ENCODE peak calls at places on chromosomes 13 and 19, in four cellular contexts. O is upper lobe of right lung, Q is HL-60, I is fibroblast of villous mesenchyme. G is an unnamed sample.
A peak's percentile ranks its signal among the peaks of the same experiment; 100 is the strongest.

GRCh38 chr13:50645092-50645491 is 198.4 kb downstream of the DLEU7 start:
- DNase-seq in I (peak; percentile 23), Q (no peak), O (no peak), G (peak; percentile 80)

GRCh38 chr13:104315606-104316005 is 1249.4 kb upstream of the SLC10A2 start:
- DNase-seq in O (no peak), Q (no peak), I (peak; percentile 72), G (peak; percentile 98)

GRCh38 chr13:84076280-84076679 is 194.0 kb upstream of the SLITRK1 start:
- DNase-seq in Q (no peak), I (no peak), O (no peak), G (no peak)

GRCh38 chr13:59877933-59878332 is 285.8 kb downstream of the DIAPH3 start:
- DNase-seq in Q (no peak), O (no peak), I (no peak), G (peak; percentile 17)

GRCh38 chr13:33642374-33643065 is 175.4 kb upstream of the RFC3 start:
- DNase-seq in I (peak; percentile 99), Q (peak; percentile 67), O (no peak), G (peak; percentile 95)

GRCh38 chr19:43774103-43774939 is 6.5 kb downstream of the KCNN4 start:
- DNase-seq in O (peak; percentile 85), Q (no peak), I (peak; percentile 72), G (peak; percentile 74)

GRCh38 chr19:5934779-5935472 is 20.9 kb downstream of the CAPS start:
- DNase-seq in Q (no peak), O (no peak), I (peak; percentile 93), G (peak; percentile 64)

GRCh38 chr13:111511219-111511732 is 190.8 kb downstream of the TEX29 start:
- DNase-seq in O (no peak), I (no peak), Q (no peak), G (no peak)

GRCh38 chr13:63737418-63737817 is 2321.8 kb upstream of the PCDH20 start:
- DNase-seq in Q (no peak), I (no peak), O (peak; percentile 56), G (no peak)

GRCh38 chr19:8526345-8527062 is 12.5 kb upstream of the ZNF414 start:
- DNase-seq in I (peak; percentile 91), O (peak; percentile 94), Q (no peak), G (peak; percentile 93)

GRCh38 chr19:13132471-13133166 is 14.6 kb downstream of the NACC1 start:
- DNase-seq in I (no peak), Q (no peak), O (no peak), G (peak; percentile 48)

GRCh38 chr13:54511356-54511755 is 1482.7 kb downstream of the OLFM4 start:
- DNase-seq in O (no peak), Q (no peak), I (no peak), G (no peak)

GRCh38 chr19:4151623-4152022 is 1.8 kb upstream of the CREB3L3 start:
- DNase-seq in I (no peak), Q (no peak), O (no peak), G (no peak)

GRCh38 chr13:97196340-97196739 is 25.8 kb upstream of the MBNL2 start:
- DNase-seq in I (no peak), Q (no peak), O (no peak), G (no peak)

GRCh38 chr19:5314012-5314906 is 26.4 kb downstream of the PTPRS start:
- DNase-seq in I (no peak), Q (no peak), O (no peak), G (peak; percentile 26)

GRCh38 chr13:72384879-72385278 is 342.6 kb downstream of the MZT1 start:
- DNase-seq in I (peak; percentile 16), Q (peak; percentile 6), O (no peak), G (peak; percentile 75)

GRCh38 chr19:2727640-2727944 is 6.4 kb upstream of the DIRAS1 start:
- DNase-seq in Q (no peak), O (no peak), I (no peak), G (no peak)

GRCh38 chr13:40668335-40668734 is 1.9 kb upstream of the FOXO1 start:
- DNase-seq in I (no peak), Q (no peak), O (no peak), G (no peak)

GRCh38 chr19:45254044-45254531 is 3.0 kb downstream of the MARK4 start:
- DNase-seq in I (no peak), O (no peak), Q (no peak), G (no peak)

GRCh38 chr13:83618966-83619365 is 263.3 kb downstream of the SLITRK1 start:
- DNase-seq in O (no peak), I (no peak), Q (no peak), G (peak; percentile 75)

GRCh38 chr13:112968910-112969691 is at the start of gene MCF2L:
- DNase-seq in I (peak; percentile 27), Q (no peak), O (peak; percentile 81), G (peak; percentile 60)

GRCh38 chr19:16446108-16447014 is 25.4 kb downstream of the EPS15L1 start:
- DNase-seq in I (peak; percentile 87), Q (no peak), O (no peak), G (peak; percentile 82)
- H3K4me3 ChIP-seq in I (peak overlapping the region; percentile 10), Q (no peak overlapping the region), O (no peak overlapping the region), G (no peak overlapping the region)

DNA sequence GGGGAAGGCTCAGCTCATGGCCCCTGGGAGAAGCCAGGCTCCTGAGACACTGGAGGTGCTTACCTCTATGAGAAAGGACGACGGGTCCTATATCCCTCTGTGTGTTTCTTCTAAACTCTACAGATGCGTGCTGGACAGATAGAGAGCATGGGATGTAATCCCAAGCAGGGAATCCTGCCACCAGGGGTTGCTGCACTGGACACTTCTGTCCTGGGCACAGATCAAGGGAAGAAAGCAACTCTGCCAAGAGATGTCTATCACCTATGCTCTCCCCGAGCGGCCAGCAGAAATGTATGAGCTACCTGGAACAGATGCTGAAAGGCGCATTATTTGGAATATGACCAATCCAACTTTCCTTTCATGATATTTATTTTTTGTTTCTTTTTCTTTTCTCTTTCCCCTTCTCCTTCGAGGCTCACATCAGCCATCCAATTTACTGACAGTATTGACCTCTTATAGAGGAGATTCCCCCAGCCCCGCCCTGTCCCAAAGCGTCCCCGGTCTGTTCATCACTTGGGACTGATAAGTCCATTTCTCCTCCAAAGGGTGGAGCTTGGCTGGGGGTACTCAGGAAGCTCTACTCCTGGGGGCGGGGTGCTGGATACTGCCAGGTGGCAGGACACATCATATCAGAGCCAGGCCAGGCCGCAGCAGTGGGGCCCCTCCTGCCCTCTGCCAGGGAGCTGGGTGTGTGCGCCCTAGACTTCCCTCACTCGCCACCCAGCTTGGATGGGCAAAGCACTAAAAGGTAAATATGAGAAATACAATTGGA is 34.2 kb downstream of the TSHZ3 start:
- DNase-seq in O (no peak), Q (no peak), I (no peak), G (peak; percentile 34)
- TF ChIP-seq CTCF in O (no peak), Q (no peak), I (peak; percentile 41), G (peak; percentile 63)

GRCh38 chr19:18606281-18607221 is at the start of gene CRLF1:
- DNase-seq in Q (no peak), I (no peak), O (no peak), G (no peak)
- H3K4me3 ChIP-seq in Q (no peak within 1 kb of the TSS), I (no peak within 1 kb of the TSS), O (peak within 1 kb of the TSS; percentile 16), G (no peak within 1 kb of the TSS)

GRCh38 chr13:106683179-106683578 is 115.2 kb upstream of the ARGLU1 start:
- DNase-seq in I (no peak), Q (no peak), O (no peak), G (no peak)
- TF ChIP-seq CTCF in I (no peak), Q (no peak), O (no peak), G (no peak)

GRCh38 chr13:37602743-37603381 is 4.3 kb upstream of the POSTN start:
- DNase-seq in I (peak; percentile 47), O (no peak), Q (no peak), G (peak; percentile 61)

GRCh38 chr13:37598572-37598971 is at the start of gene POSTN:
- DNase-seq in I (no peak), Q (no peak), O (no peak), G (peak; percentile 81)

GRCh38 chr13:37599509-37599908 is 941 bp upstream of the POSTN start:
- DNase-seq in Q (no peak), I (no peak), O (no peak), G (no peak)

GRCh38 chr13:37595162-37595561 is 3.4 kb downstream of the POSTN start:
- DNase-seq in I (peak; percentile 30), O (no peak), Q (no peak), G (peak; percentile 70)

GRCh38 chr13:37597477-37597876 is 1.1 kb downstream of the POSTN start:
- DNase-seq in O (no peak), I (no peak), Q (no peak), G (no peak)
- H3K4me3 ChIP-seq in O (peak overlapping the region; percentile 29), I (peak overlapping the region; percentile 42), Q (no peak overlapping the region), G (peak overlapping the region; percentile 63)

GRCh38 chr13:32022292-32022691 is 9.3 kb upstream of the FRY start:
- DNase-seq in I (peak; percentile 53), Q (no peak), O (no peak), G (no peak)

GRCh38 chr13:32024750-32025149 is 6.8 kb upstream of the FRY start:
- DNase-seq in O (no peak), I (no peak), Q (no peak), G (no peak)

GRCh38 chr13:32021785-32022184 is 9.8 kb upstream of the FRY start:
- DNase-seq in I (no peak), Q (no peak), O (no peak), G (no peak)

GRCh38 chr13:32023096-32023495 is 8.5 kb upstream of the FRY start:
- DNase-seq in Q (no peak), O (no peak), I (no peak), G (no peak)

GRCh38 chr13:32023698-32024097 is 7.9 kb upstream of the FRY start:
- DNase-seq in O (no peak), I (no peak), Q (no peak), G (peak; percentile 39)
- TF ChIP-seq CTCF in O (peak; percentile 9), I (peak; percentile 31), Q (no peak), G (peak; percentile 49)

GRCh38 chr13:90689111-90689510 is 658.4 kb upstream of the MIR17HG start:
- DNase-seq in O (no peak), I (no peak), Q (no peak), G (no peak)
- H3K4me3 ChIP-seq in O (no peak overlapping the region), I (no peak overlapping the region), Q (no peak overlapping the region), G (no peak overlapping the region)

DNA sequence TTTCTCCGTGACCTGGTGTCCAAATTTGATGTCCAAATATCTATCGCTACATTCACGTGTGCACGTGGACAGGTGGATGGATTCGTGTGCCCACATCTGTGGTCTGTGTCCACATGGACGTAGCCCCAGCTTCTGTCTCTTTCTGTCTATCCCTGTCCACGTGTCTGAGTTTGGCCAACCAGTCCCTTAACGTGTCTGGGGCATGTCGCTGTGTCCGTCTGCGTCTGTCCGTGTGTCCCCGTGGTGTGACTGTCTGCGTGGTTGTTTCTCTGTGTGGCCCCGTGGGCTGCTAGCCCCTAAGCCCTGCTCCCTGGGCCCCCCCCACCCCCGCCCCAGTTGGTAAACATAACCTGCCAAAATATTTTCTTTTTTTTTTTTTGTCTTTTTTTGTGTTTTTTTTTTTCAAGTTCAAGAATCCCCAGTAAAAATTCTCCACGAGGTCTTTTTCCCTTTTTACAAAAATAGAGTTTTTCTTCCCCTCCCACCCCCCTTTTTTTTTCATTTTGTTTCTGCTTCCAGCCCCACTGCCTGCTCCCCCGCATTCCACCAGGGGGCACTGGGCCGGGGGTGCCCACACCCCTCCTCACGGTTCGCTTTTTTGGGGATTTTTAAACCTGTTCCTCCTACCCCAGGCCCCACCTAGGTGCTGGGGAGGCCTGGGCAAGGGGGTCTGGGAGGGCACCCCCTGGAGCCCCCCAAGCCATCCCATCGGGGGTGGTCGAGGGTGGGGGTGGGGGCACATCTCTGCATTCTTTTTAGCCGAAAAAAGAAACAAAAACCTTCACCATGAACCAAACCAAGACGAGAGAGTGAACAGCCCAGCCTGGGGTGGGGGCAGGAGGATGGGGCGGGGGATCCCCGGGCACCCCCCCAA is 18.3 kb downstream of the PRKCSH start:
- DNase-seq in O (no peak), I (no peak), Q (no peak), G (no peak)
- TF ChIP-seq CTCF in O (peak; percentile 19), I (peak; percentile 47), Q (no peak), G (peak; percentile 50)

GRCh38 chr13:21297452-21297851 is 121.0 kb downstream of the MRPL57 start:
- DNase-seq in Q (no peak), O (no peak), I (peak; percentile 14), G (peak; percentile 12)
- H3K4me3 ChIP-seq in Q (peak overlapping the region; percentile 100), O (peak overlapping the region; percentile 93), I (peak overlapping the region; percentile 87), G (peak overlapping the region; percentile 97)